ENCODE peak calls at places on chromosomes 11 and 22, in seven cellular contexts. W, E, P, A, K, U and S are unnamed samples. For H3K4me1, the result is how much of the 10 kb centered on the place peaks cover.

GRCh38 chr11:120820040-120820439 is 203.9 kb upstream of the TBCEL start:
- DNase-seq in W (no peak), E (no peak), P (no peak), A (no peak), K (no peak), U (peak), S (no peak)

GRCh38 chr11:60992842-60993409 is 21.4 kb downstream of the CD6 start:
- DNase-seq in W (no peak), E (no peak), P (no peak), A (no peak), K (no peak), U (no peak), S (no peak)

GRCh38 chr11:130449996-130450419 is 1.6 kb downstream of the ADAMTS15 start:
- DNase-seq in W (peak), E (no peak), P (no peak), A (no peak), K (peak), U (peak), S (no peak)

GRCh38 chr22:24433868-24434471 is 6.6 kb downstream of the ADORA2A start:
- DNase-seq in W (peak), E (peak), P (no peak), A (no peak), K (no peak), U (peak), S (no peak)

GRCh38 chr11:128367573-128367972 is 219.8 kb downstream of the ETS1 start:
- DNase-seq in W (no peak), E (no peak), P (no peak), A (no peak), K (no peak), U (no peak), S (no peak)

GRCh38 chr11:126282361-126282741 is 542 bp upstream of the TIRAP start:
- DNase-seq in W (peak), E (peak), P (no peak), A (peak), K (peak), U (peak), S (no peak)

GRCh38 chr22:49019737-49020136 is 807.9 kb downstream of the BRD1 start:
- DNase-seq in W (no peak), E (no peak), P (no peak), A (no peak), K (peak), U (no peak), S (no peak)

GRCh38 chr11:116073854-116074837 is 569.9 kb upstream of the CADM1 start:
- DNase-seq in W (peak), E (no peak), P (no peak), A (no peak), K (no peak), U (peak), S (no peak)

GRCh38 chr11:36186797-36187196 is 102.4 kb downstream of the COMMD9 start:
- DNase-seq in W (no peak), E (no peak), P (no peak), A (no peak), K (no peak), U (no peak), S (no peak)

GRCh38 chr11:86666193-86666592 is 6.2 kb downstream of the ME3 start:
- DNase-seq in W (no peak), E (peak), P (no peak), A (no peak), K (no peak), U (no peak), S (no peak)

GRCh38 chr11:62546244-62546936 is at the start of gene AHNAK:
- DNase-seq in W (peak), E (peak), P (peak), A (peak), K (peak), U (peak), S (peak)

GRCh38 chr11:134030853-134031252 is 38.0 kb upstream of the JAM3 start:
- DNase-seq in W (no peak), E (no peak), P (no peak), A (no peak), K (no peak), U (no peak), S (no peak)

GRCh38 chr22:22931557-22932270 is 44.1 kb downstream of the IGLL5 start:
- DNase-seq in W (no peak), E (no peak), P (no peak), A (no peak), K (no peak), U (no peak), S (no peak)

GRCh38 chr11:3001496-3001895 is 9.4 kb upstream of the NAP1L4 start:
- DNase-seq in W (peak), E (no peak), P (no peak), A (no peak), K (no peak), U (no peak), S (no peak)

GRCh38 chr11:14812776-14813175 is 79.3 kb downstream of the CYP2R1 start:
- DNase-seq in W (no peak), E (no peak), P (no peak), A (no peak), K (no peak), U (no peak), S (no peak)

GRCh38 chr11:14357843-14358728 is 897 bp downstream of the RRAS2 start:
- DNase-seq in W (peak), E (peak), P (peak), A (peak), K (peak), U (peak), S (peak)

GRCh38 chr22:27164781-27165503 is 507.6 kb downstream of the MIAT start:
- DNase-seq in W (no peak), E (no peak), P (no peak), A (no peak), K (no peak), U (no peak), S (no peak)

GRCh38 chr11:93606721-93607120 is 54.8 kb upstream of the CEP295 start:
- DNase-seq in W (no peak), E (no peak), P (no peak), A (no peak), K (no peak), U (no peak), S (no peak)

GRCh38 chr22:50112151-50113118 is 22.6 kb downstream of the MOV10L1 start:
- DNase-seq in W (peak), E (peak), P (no peak), A (no peak), K (no peak), U (peak), S (no peak)

GRCh38 chr22:50403701-50404101 is 60.6 kb downstream of the PPP6R2 start:
- DNase-seq in W (peak), E (no peak), P (no peak), A (peak), K (no peak), U (peak), S (no peak)

GRCh38 chr11:27383645-27384044 is 20.6 kb upstream of the CCDC34 start:
- DNase-seq in W (no peak), E (no peak), P (no peak), A (no peak), K (no peak), U (no peak), S (no peak)

GRCh38 chr11:69803604-69804218 is 15.5 kb downstream of the FGF3 start:
- DNase-seq in W (no peak), E (no peak), P (no peak), A (no peak), K (no peak), U (no peak), S (no peak)

GRCh38 chr11:112858289-112859023 is 102.8 kb upstream of the NCAM1 start:
- DNase-seq in W (no peak), E (no peak), P (no peak), A (no peak), K (no peak), U (no peak), S (no peak)

GRCh38 chr11:17163296-17163695 is 44.5 kb downstream of the PIK3C2A start:
- DNase-seq in W (no peak), E (no peak), P (no peak), A (no peak), K (no peak), U (no peak), S (no peak)

GRCh38 chr22:49509016-49509415 is 318.7 kb downstream of the BRD1 start:
- DNase-seq in W (no peak), E (no peak), P (no peak), A (no peak), K (no peak), U (no peak), S (no peak)

GRCh38 chr11:93216511-93217121 is 18.8 kb upstream of the SLC36A4 start:
- DNase-seq in W (peak), E (no peak), P (no peak), A (no peak), K (no peak), U (no peak), S (no peak)

GRCh38 chr11:64239662-64240466 is 1.0 kb upstream of the FKBP2 start:
- DNase-seq in W (peak), E (no peak), P (no peak), A (no peak), K (no peak), U (no peak), S (no peak)

GRCh38 chr11:61693897-61694840 is 14.0 kb downstream of the DAGLA start:
- DNase-seq in W (peak), E (no peak), P (no peak), A (peak), K (no peak), U (peak), S (no peak)

GRCh38 chr11:8234425-8234821 is 29.3 kb downstream of the LMO1 start:
- DNase-seq in W (no peak), E (no peak), P (peak), A (no peak), K (peak), U (no peak), S (no peak)
- TF ChIP-seq CTCF in W (no peak), E (no peak), P (peak), A (no peak), K (peak), U (no peak), S (no peak)

GRCh38 chr11:44847316-44847715 is 103.4 kb downstream of the TP53I11 start:
- DNase-seq in W (no peak), E (no peak), P (no peak), A (no peak), K (no peak), U (no peak), S (no peak)

GRCh38 chr11:44849922-44850321 is 100.8 kb downstream of the TP53I11 start:
- DNase-seq in W (no peak), E (no peak), P (no peak), A (no peak), K (no peak), U (no peak), S (no peak)

GRCh38 chr11:44849424-44849823 is 101.3 kb downstream of the TP53I11 start:
- DNase-seq in W (no peak), E (no peak), P (no peak), A (no peak), K (no peak), U (no peak), S (no peak)

GRCh38 chr11:44848203-44848962 is 102.3 kb downstream of the TP53I11 start:
- DNase-seq in W (no peak), E (no peak), P (no peak), A (no peak), K (no peak), U (no peak), S (no peak)

DNA sequence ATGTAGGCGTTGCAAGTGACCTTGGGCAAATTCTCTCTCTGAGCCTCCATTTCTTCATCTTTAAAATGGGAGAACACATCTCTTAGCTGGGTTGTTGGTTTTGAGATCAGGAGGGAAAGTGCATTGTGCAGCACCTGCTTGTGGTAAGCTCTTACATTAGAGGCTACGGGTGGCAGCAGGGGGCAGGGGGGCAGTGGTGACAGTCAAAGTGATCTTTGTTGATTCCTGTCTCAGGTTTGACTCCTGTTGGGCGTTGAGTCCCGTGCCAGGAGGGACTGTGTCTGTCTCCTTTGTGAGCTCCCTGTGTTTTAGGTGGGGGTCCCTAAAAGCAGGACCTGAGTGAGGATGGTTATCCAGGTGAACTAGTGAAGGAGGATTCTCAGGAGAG is 101.7 kb downstream of the TP53I11 start:
- DNase-seq in W (no peak), E (no peak), P (no peak), A (no peak), K (no peak), U (no peak), S (no peak)
- H3K27ac ChIP-seq in W (no peak), E (no peak), P (no peak), A (no peak), K (no peak), U (no peak), S (no peak)

GRCh38 chr11:118219244-118219643 is 5.6 kb downstream of the JAML start:
- DNase-seq in W (no peak), E (no peak), P (no peak), A (no peak), K (no peak), U (no peak), S (no peak)
- H3K4me1 ChIP-seq in W (under half), E (under half), P (under half), A (under half), K (under half), U (under half), S (under half)

GRCh38 chr22:44366372-44367310 is 53.9 kb upstream of the SHISAL1 start:
- DNase-seq in W (no peak), E (no peak), P (no peak), A (no peak), K (no peak), U (no peak), S (peak)

GRCh38 chr22:44369916-44370804 is 57.4 kb upstream of the SHISAL1 start:
- DNase-seq in W (no peak), E (no peak), P (no peak), A (no peak), K (no peak), U (no peak), S (peak)

GRCh38 chr22:44368611-44369010 is 55.9 kb upstream of the SHISAL1 start:
- DNase-seq in W (no peak), E (no peak), P (no peak), A (no peak), K (no peak), U (no peak), S (peak)

GRCh38 chr22:44371741-44372525 is 59.2 kb upstream of the SHISAL1 start:
- DNase-seq in W (no peak), E (no peak), P (no peak), A (no peak), K (no peak), U (no peak), S (peak)

GRCh38 chr22:44369241-44369652 is 56.5 kb upstream of the SHISAL1 start:
- DNase-seq in W (no peak), E (no peak), P (no peak), A (no peak), K (peak), U (no peak), S (peak)
- TF ChIP-seq CTCF in W (no peak), E (peak), P (no peak), A (no peak), K (peak), U (no peak), S (no peak)

GRCh38 chr22:44084044-44084772 is 60.1 kb downstream of the PARVB start:
- DNase-seq in W (no peak), E (no peak), P (no peak), A (no peak), K (no peak), U (no peak), S (no peak)

GRCh38 chr22:44088976-44089570 is 65.0 kb downstream of the PARVB start:
- DNase-seq in W (no peak), E (peak), P (no peak), A (no peak), K (no peak), U (peak), S (no peak)

GRCh38 chr22:44086759-44087158 is 62.7 kb downstream of the PARVB start:
- DNase-seq in W (no peak), E (no peak), P (no peak), A (no peak), K (no peak), U (no peak), S (no peak)

GRCh38 chr22:44089717-44090570 is 65.8 kb downstream of the PARVB start:
- DNase-seq in W (no peak), E (no peak), P (no peak), A (no peak), K (no peak), U (no peak), S (peak)

GRCh38 chr22:44085743-44086741 is 61.9 kb downstream of the PARVB start:
- DNase-seq in W (peak), E (peak), P (peak), A (peak), K (peak), U (peak), S (no peak)
- H3K27ac ChIP-seq in W (no peak), E (no peak), P (no peak), A (no peak), K (no peak), U (peak), S (no peak)

GRCh38 chr11:43614214-43614613 is 66.3 kb upstream of the HSD17B12 start:
- DNase-seq in W (no peak), E (no peak), P (no peak), A (no peak), K (no peak), U (no peak), S (no peak)

GRCh38 chr11:43619863-43620505 is 60.6 kb upstream of the HSD17B12 start:
- DNase-seq in W (no peak), E (no peak), P (no peak), A (no peak), K (no peak), U (no peak), S (no peak)
- H3K4me1 ChIP-seq in W (under half), E (under half), P (under half), A (under half), K (under half), U (under half), S (under half)

DNA sequence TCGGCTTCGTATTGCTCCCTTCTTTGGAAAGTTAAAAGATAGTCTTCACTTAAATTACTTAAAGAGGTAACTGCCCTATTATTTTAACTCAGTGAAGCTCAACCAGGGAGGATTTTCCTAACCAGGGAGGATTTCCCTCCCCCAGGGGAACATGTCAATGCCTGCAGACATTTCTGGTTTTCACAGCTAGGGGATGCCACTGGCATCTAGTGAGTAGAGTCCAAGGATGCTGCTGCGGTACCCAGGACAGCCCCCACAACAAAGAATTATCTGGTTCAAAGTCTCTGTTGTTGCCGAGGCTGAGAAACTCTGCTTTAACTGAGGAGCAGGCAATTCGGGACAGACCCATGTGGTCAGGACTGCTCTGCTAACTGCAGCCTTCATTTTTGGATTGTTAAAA is 82.2 kb downstream of the DEPDC5 start:
- DNase-seq in W (no peak), E (no peak), P (no peak), A (no peak), K (no peak), U (no peak), S (no peak)
- TF ChIP-seq CTCF in W (no peak), E (peak), P (no peak), A (no peak), K (peak), U (no peak), S (no peak)

DNA sequence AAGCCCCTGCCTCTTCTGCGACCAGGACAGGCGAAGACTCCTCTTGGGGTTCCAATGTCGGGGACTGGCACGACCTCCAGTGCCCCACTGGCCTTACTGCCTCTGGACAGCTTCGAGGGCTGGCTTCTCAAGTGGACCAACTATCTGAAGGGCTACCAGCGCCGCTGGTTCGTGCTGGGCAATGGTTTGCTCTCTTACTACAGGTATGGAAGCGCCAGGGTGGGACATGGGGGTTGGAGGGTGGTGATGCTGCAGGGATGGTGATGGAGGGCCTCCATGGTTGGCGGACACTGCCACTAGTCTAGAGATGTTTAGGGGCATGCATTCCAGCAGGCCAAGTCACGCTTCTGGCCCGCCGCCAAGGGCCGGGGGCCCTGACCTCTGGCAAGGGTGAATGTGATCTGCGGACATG is 683 bp downstream of the OSBP2 start:
- DNase-seq in W (peak), E (no peak), P (no peak), A (no peak), K (peak), U (peak), S (no peak)
- H3K27ac ChIP-seq in W (no peak), E (no peak), P (peak), A (peak), K (no peak), U (peak), S (no peak)